ENCODE peak calls at places on chromosome 19, in four cellular contexts. P, B, K and W are unnamed samples.

GRCh38 chr19:30473334-30473867 is 101.2 kb downstream of the ZNF536 start:
- DNase-seq in P (no peak), B (no peak), K (no peak), W (no peak)

GRCh38 chr19:46943150-46943946 is 76.3 kb upstream of the NPAS1 start:
- DNase-seq in P (no peak), B (peak), K (no peak), W (no peak)

GRCh38 chr19:58476498-58477015 is 405 bp downstream of the ZNF446 start:
- DNase-seq in P (no peak), B (peak), K (peak), W (no peak)

GRCh38 chr19:16283103-16283469 is 41.5 kb upstream of the KLF2 start:
- DNase-seq in P (no peak), B (no peak), K (no peak), W (no peak)

GRCh38 chr19:39843919-39844793 is 2.0 kb downstream of the FBL start:
- DNase-seq in P (no peak), B (peak), K (peak), W (no peak)

GRCh38 chr19:2356036-2356646 is 3.9 kb upstream of the TMPRSS9 start:
- DNase-seq in P (no peak), B (no peak), K (no peak), W (no peak)

GRCh38 chr19:8611890-8612806 is 1.6 kb upstream of the ADAMTS10 start:
- DNase-seq in P (peak), B (no peak), K (no peak), W (no peak)

GRCh38 chr19:49830766-49831165 is 12.7 kb downstream of the MED25 start:
- DNase-seq in P (no peak), B (no peak), K (no peak), W (no peak)

GRCh38 chr19:29675650-29676186 is 10.5 kb downstream of the PLEKHF1 start:
- DNase-seq in P (no peak), B (no peak), K (no peak), W (no peak)

GRCh38 chr19:6015841-6016545 is 38.1 kb upstream of the RANBP3 start:
- DNase-seq in P (no peak), B (no peak), K (peak), W (no peak)

GRCh38 chr19:48353682-48354081 is 10.1 kb downstream of the TMEM143 start:
- DNase-seq in P (no peak), B (no peak), K (no peak), W (no peak)

GRCh38 chr19:5967994-5968430 is 9.9 kb downstream of the RANBP3 start:
- DNase-seq in P (no peak), B (peak), K (peak), W (peak)

GRCh38 chr19:10036601-10037071 is 23.4 kb downstream of the RDH8 start:
- DNase-seq in P (no peak), B (peak), K (no peak), W (no peak)

GRCh38 chr19:58519087-58519354 is 589 bp downstream of the ZBTB45 start:
- DNase-seq in P (no peak), B (peak), K (peak), W (no peak)

GRCh38 chr19:18467978-18468377 is 30.0 kb upstream of the ISYNA1 start:
- DNase-seq in P (no peak), B (no peak), K (no peak), W (no peak)

GRCh38 chr19:6087074-6087506 is 23.2 kb downstream of the RFX2 start:
- DNase-seq in P (no peak), B (peak), K (peak), W (peak)

GRCh38 chr19:41174297-41174928 is 18.6 kb upstream of the CYP2S1 start:
- DNase-seq in P (no peak), B (no peak), K (no peak), W (no peak)

GRCh38 chr19:46928951-46929350 is 68.2 kb downstream of the ARHGAP35 start:
- DNase-seq in P (no peak), B (no peak), K (no peak), W (no peak)

GRCh38 chr19:52138614-52139290 is 986 bp downstream of the ZNF616 start:
- DNase-seq in P (peak), B (peak), K (peak), W (no peak)

GRCh38 chr19:18223860-18224524 is 2.2 kb downstream of the PDE4C start:
- DNase-seq in P (no peak), B (peak), K (peak), W (no peak)

GRCh38 chr19:49017666-49018351 is 918 bp upstream of the LHB start:
- DNase-seq in P (no peak), B (peak), K (peak), W (no peak)

GRCh38 chr19:58474291-58474996 is 1.7 kb upstream of the ZNF446 start:
- DNase-seq in P (no peak), B (no peak), K (peak), W (no peak)

GRCh38 chr19:2081873-2082810 is 14.0 kb downstream of the MOB3A start:
- DNase-seq in P (no peak), B (no peak), K (peak), W (no peak)

GRCh38 chr19:35332817-35333216 is 3.8 kb downstream of the CD22 start:
- DNase-seq in P (no peak), B (no peak), K (no peak), W (no peak)
- TF ChIP-seq TCF12 in P (no peak), B (no peak), K (no peak), W (peak)

GRCh38 chr19:45887311-45887710 is 1.4 kb upstream of the IRF2BP1 start:
- DNase-seq in P (no peak), B (no peak), K (no peak), W (no peak)
- TF ChIP-seq TCF12 in P (no peak), B (no peak), K (no peak), W (no peak)

GRCh38 chr19:51018745-51019543 is 565 bp downstream of the KLK10 start:
- DNase-seq in P (no peak), B (no peak), K (no peak), W (no peak)

GRCh38 chr19:51022526-51022925 is 3.0 kb upstream of the KLK10 start:
- DNase-seq in P (no peak), B (no peak), K (no peak), W (no peak)

GRCh38 chr19:51019544-51019925 is at the start of gene KLK10:
- DNase-seq in P (no peak), B (no peak), K (no peak), W (no peak)

GRCh38 chr19:51023946-51024345 is 2.5 kb downstream of the KLK11 start:
- DNase-seq in P (no peak), B (no peak), K (no peak), W (no peak)

GRCh38 chr19:51020988-51021651 is 1.6 kb upstream of the KLK10 start:
- DNase-seq in P (no peak), B (peak), K (peak), W (no peak)
- TF ChIP-seq TCF12 in P (no peak), B (no peak), K (no peak), W (no peak)

DNA sequence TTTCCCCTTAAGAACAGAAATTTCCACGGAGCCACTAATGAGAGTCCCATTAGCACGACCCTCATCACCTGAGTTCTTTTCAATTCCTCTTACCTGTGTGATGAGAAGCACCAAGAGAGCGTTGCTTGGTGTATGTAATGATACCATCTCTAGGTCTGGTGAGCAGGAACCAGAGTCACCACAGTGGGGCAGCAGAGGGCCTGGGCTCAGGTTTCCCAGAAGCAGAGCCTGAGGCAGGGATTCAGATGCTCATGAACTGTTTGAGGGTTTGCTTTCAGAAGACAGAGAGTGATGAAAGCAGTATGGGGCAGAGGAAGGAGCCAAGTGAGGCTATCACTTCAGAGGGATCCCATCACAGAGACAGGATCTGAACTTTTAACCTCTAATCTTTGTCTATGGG is 3.1 kb upstream of the PTPRH start:
- DNase-seq in P (no peak), B (peak), K (no peak), W (peak)
- TF ChIP-seq TCF12 in P (no peak), B (no peak), K (no peak), W (no peak)

DNA sequence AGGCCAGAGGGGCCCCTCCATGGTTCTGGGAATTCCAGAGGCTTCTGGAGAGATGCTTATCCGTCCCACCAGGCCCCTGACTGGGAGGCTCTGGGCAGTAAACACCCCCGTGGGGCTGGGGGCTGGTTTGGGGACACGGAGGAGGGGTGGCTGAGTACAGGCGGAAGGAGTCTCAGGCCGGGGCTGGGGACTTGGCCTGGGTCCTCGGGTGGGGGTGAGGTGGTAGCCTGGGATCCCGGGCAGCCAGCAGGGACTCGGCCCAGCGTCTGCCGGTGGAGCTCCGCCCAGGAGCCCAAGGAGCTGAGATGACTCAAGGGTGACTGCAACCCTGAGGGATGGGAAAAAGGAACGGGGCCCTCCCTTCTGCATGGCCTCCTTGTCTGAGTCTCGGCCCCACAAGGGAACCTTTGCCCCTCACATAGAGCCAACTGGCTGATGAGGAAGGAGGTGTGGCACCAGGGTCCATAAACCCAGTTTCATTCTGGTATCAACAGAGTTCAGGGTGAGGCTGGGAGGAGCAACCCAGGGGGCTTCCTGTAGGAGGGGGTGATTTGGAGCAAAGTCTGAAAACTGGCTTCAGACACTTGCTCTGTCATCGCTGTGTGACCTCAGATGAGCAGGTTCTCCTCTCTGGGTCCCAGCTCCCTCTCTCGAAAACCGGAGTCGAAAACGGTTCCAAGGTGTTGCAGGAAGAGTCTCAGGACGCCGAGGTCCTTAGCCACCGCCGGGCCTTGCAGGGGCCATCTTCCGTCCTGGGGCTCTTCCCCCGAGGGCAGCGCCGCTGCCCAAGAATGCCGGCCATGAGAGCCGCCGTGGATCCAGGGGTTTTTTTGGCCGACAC is 809 bp downstream of the MISP start:
- DNase-seq in P (no peak), B (peak), K (peak), W (no peak)
- TF ChIP-seq TCF12 in P (no peak), B (no peak), K (no peak), W (no peak)

GRCh38 chr19:44719262-44719701 is 20.3 kb downstream of the CEACAM16 start:
- DNase-seq in P (no peak), B (no peak), K (no peak), W (no peak)
- TF ChIP-seq TCF12 in P (no peak), B (no peak), K (no peak), W (no peak)

GRCh38 chr19:12938054-12938535 is 314 bp upstream of the CALR start:
- DNase-seq in P (peak), B (peak), K (peak), W (peak)

GRCh38 chr19:12940897-12941296 is 2.5 kb downstream of the CALR start:
- DNase-seq in P (no peak), B (no peak), K (no peak), W (no peak)

GRCh38 chr19:12938536-12939291 is at the start of gene CALR:
- DNase-seq in P (no peak), B (no peak), K (no peak), W (no peak)

GRCh38 chr19:12939908-12940533 is 1.6 kb downstream of the CALR start:
- DNase-seq in P (no peak), B (no peak), K (no peak), W (no peak)

GRCh38 chr19:12939292-12939606 is 840 bp downstream of the CALR start:
- DNase-seq in P (no peak), B (no peak), K (no peak), W (no peak)
- TF ChIP-seq TCF12 in P (no peak), B (no peak), K (no peak), W (no peak)